ENCODE peak calls at places on chromosomes 11 and 22, in eight cellular contexts. One of them, this sample, is unnamed. For H3K4me1, the result is how much of the 10 kb centered on the place peaks cover.

GRCh38 chr11:74839971-74840370 is 91.3 kb downstream of the RNF169 start:
- DNase-seq in naive thymus-derived CD4-positive, alpha-beta T cell: no peak
- DNase-seq in cardiac muscle cell: peak
- DNase-seq in pancreas: no peak
- DNase-seq in heart right ventricle: no peak
- DNase-seq in fibroblast of lung: no peak
- DNase-seq in keratinocyte: no peak
- DNase-seq in PC-9: no peak
- DNase-seq in this sample: no peak

GRCh38 chr22:17945156-17945850 is 79.1 kb downstream of the MICAL3 start:
- DNase-seq in naive thymus-derived CD4-positive, alpha-beta T cell: no peak
- DNase-seq in cardiac muscle cell: no peak
- DNase-seq in pancreas: no peak
- DNase-seq in heart right ventricle: no peak
- DNase-seq in fibroblast of lung: no peak
- DNase-seq in keratinocyte: no peak
- DNase-seq in PC-9: no peak
- DNase-seq in this sample: no peak

GRCh38 chr11:122814401-122814800 is 23.9 kb upstream of the CRTAM start:
- DNase-seq in naive thymus-derived CD4-positive, alpha-beta T cell: no peak
- DNase-seq in cardiac muscle cell: peak
- DNase-seq in pancreas: no peak
- DNase-seq in heart right ventricle: no peak
- DNase-seq in fibroblast of lung: no peak
- DNase-seq in keratinocyte: no peak
- DNase-seq in PC-9: no peak
- DNase-seq in this sample: no peak

GRCh38 chr11:85653048-85653447 is 5.3 kb downstream of the TMEM126A start:
- DNase-seq in naive thymus-derived CD4-positive, alpha-beta T cell: no peak
- DNase-seq in cardiac muscle cell: no peak
- DNase-seq in pancreas: no peak
- DNase-seq in heart right ventricle: no peak
- DNase-seq in fibroblast of lung: no peak
- DNase-seq in keratinocyte: no peak
- DNase-seq in PC-9: peak
- DNase-seq in this sample: no peak

GRCh38 chr22:49398115-49398514 is 429.6 kb downstream of the BRD1 start:
- DNase-seq in naive thymus-derived CD4-positive, alpha-beta T cell: no peak
- DNase-seq in cardiac muscle cell: no peak
- DNase-seq in pancreas: no peak
- DNase-seq in heart right ventricle: no peak
- DNase-seq in fibroblast of lung: no peak
- DNase-seq in keratinocyte: no peak
- DNase-seq in PC-9: no peak
- DNase-seq in this sample: no peak

GRCh38 chr22:47802446-47802845 is 1040.0 kb downstream of the TBC1D22A start:
- DNase-seq in naive thymus-derived CD4-positive, alpha-beta T cell: no peak
- DNase-seq in cardiac muscle cell: no peak
- DNase-seq in pancreas: no peak
- DNase-seq in heart right ventricle: no peak
- DNase-seq in fibroblast of lung: no peak
- DNase-seq in keratinocyte: no peak
- DNase-seq in PC-9: no peak
- DNase-seq in this sample: no peak

GRCh38 chr11:19437760-19438159 is 197.0 kb upstream of the E2F8 start:
- DNase-seq in naive thymus-derived CD4-positive, alpha-beta T cell: no peak
- DNase-seq in cardiac muscle cell: peak
- DNase-seq in pancreas: no peak
- DNase-seq in heart right ventricle: no peak
- DNase-seq in fibroblast of lung: peak
- DNase-seq in keratinocyte: no peak
- DNase-seq in PC-9: peak
- DNase-seq in this sample: no peak

GRCh38 chr11:22703040-22703439 is 36.6 kb downstream of the GAS2 start:
- DNase-seq in naive thymus-derived CD4-positive, alpha-beta T cell: no peak
- DNase-seq in cardiac muscle cell: peak
- DNase-seq in pancreas: no peak
- DNase-seq in heart right ventricle: no peak
- DNase-seq in fibroblast of lung: peak
- DNase-seq in keratinocyte: peak
- DNase-seq in PC-9: peak
- DNase-seq in this sample: no peak

GRCh38 chr11:42462558-42463310 is 849.1 kb upstream of the API5 start:
- DNase-seq in naive thymus-derived CD4-positive, alpha-beta T cell: no peak
- DNase-seq in cardiac muscle cell: peak
- DNase-seq in pancreas: no peak
- DNase-seq in heart right ventricle: no peak
- DNase-seq in fibroblast of lung: no peak
- DNase-seq in keratinocyte: peak
- DNase-seq in PC-9: no peak
- DNase-seq in this sample: no peak

GRCh38 chr11:113591122-113591521 is 115.0 kb downstream of the TMPRSS5 start:
- DNase-seq in naive thymus-derived CD4-positive, alpha-beta T cell: no peak
- DNase-seq in cardiac muscle cell: no peak
- DNase-seq in pancreas: no peak
- DNase-seq in heart right ventricle: no peak
- DNase-seq in fibroblast of lung: no peak
- DNase-seq in keratinocyte: no peak
- DNase-seq in PC-9: no peak
- DNase-seq in this sample: no peak

GRCh38 chr22:47207846-47208554 is 445.6 kb downstream of the TBC1D22A start:
- DNase-seq in naive thymus-derived CD4-positive, alpha-beta T cell: no peak
- DNase-seq in cardiac muscle cell: no peak
- DNase-seq in pancreas: no peak
- DNase-seq in heart right ventricle: no peak
- DNase-seq in fibroblast of lung: no peak
- DNase-seq in keratinocyte: no peak
- DNase-seq in PC-9: no peak
- DNase-seq in this sample: no peak

GRCh38 chr11:36375348-36376314 is 79.5 kb downstream of the PRR5L start:
- DNase-seq in naive thymus-derived CD4-positive, alpha-beta T cell: no peak
- DNase-seq in cardiac muscle cell: no peak
- DNase-seq in pancreas: no peak
- DNase-seq in heart right ventricle: no peak
- DNase-seq in fibroblast of lung: no peak
- DNase-seq in keratinocyte: no peak
- DNase-seq in PC-9: no peak
- DNase-seq in this sample: no peak

GRCh38 chr11:44797886-44798683 is 71.3 kb downstream of the TSPAN18 start:
- DNase-seq in naive thymus-derived CD4-positive, alpha-beta T cell: no peak
- DNase-seq in cardiac muscle cell: peak
- DNase-seq in pancreas: no peak
- DNase-seq in heart right ventricle: no peak
- DNase-seq in fibroblast of lung: peak
- DNase-seq in keratinocyte: no peak
- DNase-seq in PC-9: no peak
- DNase-seq in this sample: no peak

GRCh38 chr11:118366287-118366686 is 6.9 kb downstream of the UBE4A start:
- DNase-seq in naive thymus-derived CD4-positive, alpha-beta T cell: no peak
- DNase-seq in cardiac muscle cell: no peak
- DNase-seq in pancreas: no peak
- DNase-seq in heart right ventricle: no peak
- DNase-seq in fibroblast of lung: no peak
- DNase-seq in keratinocyte: no peak
- DNase-seq in PC-9: no peak
- DNase-seq in this sample: no peak

GRCh38 chr11:109902764-109903436 is 190.3 kb upstream of the ZC3H12C start:
- DNase-seq in naive thymus-derived CD4-positive, alpha-beta T cell: no peak
- DNase-seq in cardiac muscle cell: peak
- DNase-seq in pancreas: no peak
- DNase-seq in heart right ventricle: no peak
- DNase-seq in fibroblast of lung: no peak
- DNase-seq in keratinocyte: no peak
- DNase-seq in PC-9: no peak
- DNase-seq in this sample: no peak

GRCh38 chr11:35089724-35090505 is 49.1 kb upstream of the CD44 start:
- DNase-seq in naive thymus-derived CD4-positive, alpha-beta T cell: no peak
- DNase-seq in cardiac muscle cell: no peak
- DNase-seq in pancreas: no peak
- DNase-seq in heart right ventricle: no peak
- DNase-seq in fibroblast of lung: no peak
- DNase-seq in keratinocyte: no peak
- DNase-seq in PC-9: no peak
- DNase-seq in this sample: no peak

GRCh38 chr11:68337399-68337835 is 25.0 kb downstream of the LRP5 start:
- DNase-seq in naive thymus-derived CD4-positive, alpha-beta T cell: no peak
- DNase-seq in cardiac muscle cell: no peak
- DNase-seq in pancreas: no peak
- DNase-seq in heart right ventricle: no peak
- DNase-seq in fibroblast of lung: no peak
- DNase-seq in keratinocyte: peak
- DNase-seq in PC-9: no peak
- DNase-seq in this sample: no peak

GRCh38 chr11:95507794-95508193 is 276.8 kb upstream of the SESN3 start:
- DNase-seq in naive thymus-derived CD4-positive, alpha-beta T cell: no peak
- DNase-seq in cardiac muscle cell: no peak
- DNase-seq in pancreas: no peak
- DNase-seq in heart right ventricle: no peak
- DNase-seq in fibroblast of lung: no peak
- DNase-seq in keratinocyte: no peak
- DNase-seq in PC-9: no peak
- DNase-seq in this sample: no peak
- H3K4me3 ChIP-seq in naive thymus-derived CD4-positive, alpha-beta T cell: no peak
- H3K4me3 ChIP-seq in cardiac muscle cell: no peak
- H3K4me3 ChIP-seq in pancreas: no peak
- H3K4me3 ChIP-seq in heart right ventricle: no peak
- H3K4me3 ChIP-seq in fibroblast of lung: no peak
- H3K4me3 ChIP-seq in keratinocyte: no peak
- H3K4me3 ChIP-seq in PC-9: no peak
- H3K4me3 ChIP-seq in this sample: no peak

DNA sequence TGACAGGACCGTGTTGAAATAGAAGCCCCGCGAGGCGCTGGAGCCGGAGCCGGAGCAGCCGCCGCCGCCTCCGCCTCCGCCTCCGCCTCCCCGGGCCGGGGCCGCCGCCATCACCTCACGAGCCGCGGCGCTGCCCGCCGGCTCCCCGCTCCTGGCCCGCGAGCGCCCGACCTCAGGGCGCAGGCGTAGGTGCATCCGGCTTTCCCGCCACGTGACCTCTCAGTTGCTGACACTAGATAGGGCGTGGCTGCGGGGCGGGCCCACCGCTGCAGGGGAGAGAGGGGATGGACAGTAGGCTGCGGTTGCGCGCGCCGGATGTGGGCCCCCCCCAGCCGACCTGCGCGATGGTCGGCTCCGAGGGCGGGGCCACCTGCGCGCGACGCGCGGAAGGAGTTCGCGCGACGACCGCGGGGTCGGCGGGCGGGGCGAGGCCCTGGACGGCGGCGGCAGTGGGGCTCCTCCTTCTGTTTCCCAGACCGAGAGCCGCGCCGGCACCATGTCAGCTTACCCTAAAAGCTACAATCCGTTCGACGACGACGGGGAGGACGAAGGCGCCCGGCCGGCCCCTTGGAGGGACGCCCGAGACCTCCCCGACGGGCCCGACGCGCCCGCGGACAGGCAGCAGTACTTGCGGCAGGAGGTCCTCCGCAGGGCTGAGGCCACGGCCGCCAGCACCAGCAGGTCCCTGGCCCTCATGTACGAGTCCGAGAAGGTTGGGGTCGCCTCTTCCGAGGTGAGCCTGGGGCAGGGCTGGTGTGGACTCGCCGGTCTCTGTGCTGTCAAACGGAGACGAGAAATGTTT is at the start of the genes PI4KA and SNAP29:
- DNase-seq in naive thymus-derived CD4-positive, alpha-beta T cell: peak
- DNase-seq in cardiac muscle cell: peak
- DNase-seq in pancreas: peak
- DNase-seq in heart right ventricle: peak
- DNase-seq in fibroblast of lung: peak
- DNase-seq in keratinocyte: peak
- DNase-seq in PC-9: peak
- DNase-seq in this sample: peak
- H3K4me1 ChIP-seq in naive thymus-derived CD4-positive, alpha-beta T cell: under half
- H3K4me1 ChIP-seq in cardiac muscle cell: under half
- H3K4me1 ChIP-seq in pancreas: under half
- H3K4me1 ChIP-seq in heart right ventricle: half or more
- H3K4me1 ChIP-seq in fibroblast of lung: under half
- H3K4me1 ChIP-seq in keratinocyte: under half
- H3K4me1 ChIP-seq in PC-9: under half
- H3K4me1 ChIP-seq in this sample: under half

GRCh38 chr11:26766996-26767395 is 45.1 kb upstream of the SLC5A12 start:
- DNase-seq in naive thymus-derived CD4-positive, alpha-beta T cell: no peak
- DNase-seq in cardiac muscle cell: peak
- DNase-seq in pancreas: no peak
- DNase-seq in heart right ventricle: no peak
- DNase-seq in fibroblast of lung: peak
- DNase-seq in keratinocyte: no peak
- DNase-seq in PC-9: no peak
- DNase-seq in this sample: no peak

GRCh38 chr11:26764315-26764714 is 42.5 kb upstream of the SLC5A12 start:
- DNase-seq in naive thymus-derived CD4-positive, alpha-beta T cell: no peak
- DNase-seq in cardiac muscle cell: no peak
- DNase-seq in pancreas: no peak
- DNase-seq in heart right ventricle: no peak
- DNase-seq in fibroblast of lung: no peak
- DNase-seq in keratinocyte: no peak
- DNase-seq in PC-9: no peak
- DNase-seq in this sample: no peak

GRCh38 chr11:26765323-26765722 is 43.5 kb upstream of the SLC5A12 start:
- DNase-seq in naive thymus-derived CD4-positive, alpha-beta T cell: no peak
- DNase-seq in cardiac muscle cell: peak
- DNase-seq in pancreas: no peak
- DNase-seq in heart right ventricle: no peak
- DNase-seq in fibroblast of lung: no peak
- DNase-seq in keratinocyte: no peak
- DNase-seq in PC-9: no peak
- DNase-seq in this sample: no peak

GRCh38 chr11:26764825-26765224 is 43.0 kb upstream of the SLC5A12 start:
- DNase-seq in naive thymus-derived CD4-positive, alpha-beta T cell: no peak
- DNase-seq in cardiac muscle cell: no peak
- DNase-seq in pancreas: no peak
- DNase-seq in heart right ventricle: no peak
- DNase-seq in fibroblast of lung: no peak
- DNase-seq in keratinocyte: no peak
- DNase-seq in PC-9: no peak
- DNase-seq in this sample: no peak

GRCh38 chr11:26769027-26769426 is 47.2 kb upstream of the SLC5A12 start:
- DNase-seq in naive thymus-derived CD4-positive, alpha-beta T cell: no peak
- DNase-seq in cardiac muscle cell: no peak
- DNase-seq in pancreas: no peak
- DNase-seq in heart right ventricle: no peak
- DNase-seq in fibroblast of lung: no peak
- DNase-seq in keratinocyte: no peak
- DNase-seq in PC-9: no peak
- DNase-seq in this sample: no peak
- H3K27ac ChIP-seq in naive thymus-derived CD4-positive, alpha-beta T cell: no peak
- H3K27ac ChIP-seq in cardiac muscle cell: no peak
- H3K27ac ChIP-seq in pancreas: no peak
- H3K27ac ChIP-seq in heart right ventricle: no peak
- H3K27ac ChIP-seq in fibroblast of lung: no peak
- H3K27ac ChIP-seq in keratinocyte: no peak
- H3K27ac ChIP-seq in PC-9: no peak
- H3K27ac ChIP-seq in this sample: no peak

GRCh38 chr11:62256281-62256680 is 13.7 kb upstream of the SCGB2A2 start:
- DNase-seq in naive thymus-derived CD4-positive, alpha-beta T cell: no peak
- DNase-seq in cardiac muscle cell: no peak
- DNase-seq in pancreas: no peak
- DNase-seq in heart right ventricle: no peak
- DNase-seq in fibroblast of lung: no peak
- DNase-seq in keratinocyte: no peak
- DNase-seq in PC-9: no peak
- DNase-seq in this sample: no peak

GRCh38 chr11:62264004-62264403 is 6.0 kb upstream of the SCGB2A2 start:
- DNase-seq in naive thymus-derived CD4-positive, alpha-beta T cell: no peak
- DNase-seq in cardiac muscle cell: no peak
- DNase-seq in pancreas: no peak
- DNase-seq in heart right ventricle: no peak
- DNase-seq in fibroblast of lung: no peak
- DNase-seq in keratinocyte: no peak
- DNase-seq in PC-9: no peak
- DNase-seq in this sample: no peak

GRCh38 chr11:62260261-62260953 is 9.6 kb upstream of the SCGB2A2 start:
- DNase-seq in naive thymus-derived CD4-positive, alpha-beta T cell: no peak
- DNase-seq in cardiac muscle cell: no peak
- DNase-seq in pancreas: no peak
- DNase-seq in heart right ventricle: no peak
- DNase-seq in fibroblast of lung: no peak
- DNase-seq in keratinocyte: no peak
- DNase-seq in PC-9: no peak
- DNase-seq in this sample: no peak
- H3K4me3 ChIP-seq in naive thymus-derived CD4-positive, alpha-beta T cell: no peak
- H3K4me3 ChIP-seq in cardiac muscle cell: no peak
- H3K4me3 ChIP-seq in pancreas: no peak
- H3K4me3 ChIP-seq in heart right ventricle: no peak
- H3K4me3 ChIP-seq in fibroblast of lung: no peak
- H3K4me3 ChIP-seq in keratinocyte: no peak
- H3K4me3 ChIP-seq in PC-9: no peak
- H3K4me3 ChIP-seq in this sample: no peak

This sample was measured in CD4-positive, CD25-positive, alpha-beta regulatory T cell.